ENCODE peak calls at places on chromosome 19, in nine cellular contexts. W is AG09309, X is astrocyte of the spinal cord, I is AG09319, K is colonic mucosa, P is GM12865, J is choroid plexus epithelial cell, Y is fibroblast of mammary gland, G is NB4. R is an unnamed sample.

GRCh38 chr19:41957838-41958366 is 1.2 kb downstream of the RABAC1 start:
- DNase-seq in W (peak), X (peak), I (peak), K (peak), P (peak), J (peak), Y (peak), G (peak), R (peak)

GRCh38 chr19:19113040-19113541 is 25.2 kb downstream of the TMEM161A start:
- DNase-seq in W (no peak), X (peak), I (no peak), K (no peak), P (peak), J (peak), Y (peak), G (peak), R (no peak)

GRCh38 chr19:39916236-39916635 is 18.2 kb downstream of the FCGBP start:
- DNase-seq in W (no peak), X (no peak), I (no peak), K (peak), P (no peak), J (no peak), Y (no peak), G (no peak), R (no peak)

GRCh38 chr19:33332248-33332647 is 29.9 kb upstream of the CEBPA start:
- DNase-seq in W (no peak), X (no peak), I (no peak), K (no peak), P (no peak), J (no peak), Y (no peak), G (peak), R (no peak)

GRCh38 chr19:48321622-48322591 is 3.4 kb upstream of the EMP3 start:
- DNase-seq in W (peak), X (peak), I (peak), K (peak), P (peak), J (peak), Y (peak), G (peak), R (peak)

GRCh38 chr19:20444202-20444885 is 121.2 kb downstream of the ZNF737 start:
- DNase-seq in W (no peak), X (no peak), I (no peak), K (no peak), P (no peak), J (no peak), Y (no peak), G (no peak), R (no peak)

GRCh38 chr19:16851031-16851712 is 22.0 kb downstream of the SIN3B start:
- DNase-seq in W (no peak), X (peak), I (no peak), K (no peak), P (no peak), J (peak), Y (no peak), G (no peak), R (no peak)

GRCh38 chr19:36837525-36837901 is 674 bp downstream of the ZNF790 start:
- DNase-seq in W (no peak), X (no peak), I (no peak), K (no peak), P (no peak), J (peak), Y (peak), G (no peak), R (peak)

GRCh38 chr19:46604781-46605355 is 3.7 kb downstream of the CALM3 start:
- DNase-seq in W (no peak), X (no peak), I (no peak), K (no peak), P (no peak), J (no peak), Y (no peak), G (peak), R (peak)

GRCh38 chr19:48660854-48661731 is 11.7 kb downstream of the NTN5 start:
- DNase-seq in W (peak), X (peak), I (peak), K (peak), P (peak), J (peak), Y (peak), G (peak), R (peak)

GRCh38 chr19:42441047-42441440 is 1.7 kb downstream of the CXCL17 start:
- DNase-seq in W (no peak), X (no peak), I (no peak), K (no peak), P (no peak), J (no peak), Y (no peak), G (peak), R (peak)

GRCh38 chr19:14835011-14835410 is at the start of the genes OR7A5 and OR7C1:
- DNase-seq in W (no peak), X (peak), I (no peak), K (no peak), P (no peak), J (peak), Y (peak), G (no peak), R (no peak)

GRCh38 chr19:55166530-55167268 is at the start of gene DNAAF3:
- DNase-seq in W (peak), X (peak), I (peak), K (peak), P (peak), J (peak), Y (peak), G (peak), R (peak)

GRCh38 chr19:8517551-8518442 is 3.8 kb upstream of the ZNF414 start:
- DNase-seq in W (no peak), X (no peak), I (peak), K (no peak), P (peak), J (peak), Y (peak), G (peak), R (no peak)

GRCh38 chr19:32233885-32234284 is 111.5 kb upstream of the ZNF507 start:
- DNase-seq in W (no peak), X (no peak), I (no peak), K (no peak), P (no peak), J (no peak), Y (no peak), G (no peak), R (no peak)

GRCh38 chr19:35261356-35262100 is 7.2 kb upstream of the USF2 start:
- DNase-seq in W (no peak), X (no peak), I (no peak), K (peak), P (no peak), J (no peak), Y (no peak), G (no peak), R (no peak)

GRCh38 chr19:52527954-52528326 is 472 bp downstream of the ZNF808 start:
- DNase-seq in W (no peak), X (peak), I (no peak), K (no peak), P (peak), J (no peak), Y (peak), G (no peak), R (peak)

GRCh38 chr19:55486043-55486970 is 1.3 kb downstream of the NAT14 start:
- DNase-seq in W (no peak), X (no peak), I (no peak), K (no peak), P (no peak), J (no peak), Y (peak), G (no peak), R (no peak)

GRCh38 chr19:38441660-38442348 is 8.3 kb downstream of the RYR1 start:
- DNase-seq in W (no peak), X (no peak), I (no peak), K (no peak), P (peak), J (no peak), Y (no peak), G (peak), R (no peak)

GRCh38 chr19:610801-611505 is 21.3 kb downstream of the HCN2 start:
- DNase-seq in W (no peak), X (peak), I (no peak), K (no peak), P (peak), J (peak), Y (peak), G (peak), R (no peak)

GRCh38 chr19:36436531-36436930 is 18.1 kb upstream of the ZFP82 start:
- DNase-seq in W (no peak), X (no peak), I (no peak), K (no peak), P (peak), J (peak), Y (peak), G (peak), R (no peak)

GRCh38 chr19:1102407-1103106 is 1.2 kb upstream of the GPX4 start:
- DNase-seq in W (peak), X (peak), I (peak), K (peak), P (peak), J (peak), Y (peak), G (peak), R (peak)

GRCh38 chr19:8615813-8616596 is 5.5 kb upstream of the ADAMTS10 start:
- DNase-seq in W (no peak), X (peak), I (no peak), K (peak), P (peak), J (peak), Y (peak), G (peak), R (peak)

GRCh38 chr19:8361921-8362793 is 1.8 kb upstream of the ANGPTL4 start:
- DNase-seq in W (peak), X (peak), I (peak), K (peak), P (no peak), J (peak), Y (peak), G (peak), R (peak)

GRCh38 chr19:40702337-40703012 is 12.0 kb upstream of the NUMBL start:
- DNase-seq in W (no peak), X (peak), I (no peak), K (no peak), P (no peak), J (peak), Y (no peak), G (no peak), R (peak)

GRCh38 chr19:17118957-17119356 is 43.4 kb downstream of the MYO9B start:
- DNase-seq in W (no peak), X (no peak), I (no peak), K (no peak), P (no peak), J (no peak), Y (no peak), G (no peak), R (no peak)

GRCh38 chr19:33280351-33280921 is 21.9 kb downstream of the CEBPA start:
- DNase-seq in W (no peak), X (no peak), I (no peak), K (no peak), P (peak), J (no peak), Y (no peak), G (peak), R (no peak)

GRCh38 chr19:15464394-15465385 is at the start of gene RASAL3:
- DNase-seq in W (no peak), X (no peak), I (no peak), K (peak), P (peak), J (no peak), Y (no peak), G (peak), R (no peak)

DNA sequence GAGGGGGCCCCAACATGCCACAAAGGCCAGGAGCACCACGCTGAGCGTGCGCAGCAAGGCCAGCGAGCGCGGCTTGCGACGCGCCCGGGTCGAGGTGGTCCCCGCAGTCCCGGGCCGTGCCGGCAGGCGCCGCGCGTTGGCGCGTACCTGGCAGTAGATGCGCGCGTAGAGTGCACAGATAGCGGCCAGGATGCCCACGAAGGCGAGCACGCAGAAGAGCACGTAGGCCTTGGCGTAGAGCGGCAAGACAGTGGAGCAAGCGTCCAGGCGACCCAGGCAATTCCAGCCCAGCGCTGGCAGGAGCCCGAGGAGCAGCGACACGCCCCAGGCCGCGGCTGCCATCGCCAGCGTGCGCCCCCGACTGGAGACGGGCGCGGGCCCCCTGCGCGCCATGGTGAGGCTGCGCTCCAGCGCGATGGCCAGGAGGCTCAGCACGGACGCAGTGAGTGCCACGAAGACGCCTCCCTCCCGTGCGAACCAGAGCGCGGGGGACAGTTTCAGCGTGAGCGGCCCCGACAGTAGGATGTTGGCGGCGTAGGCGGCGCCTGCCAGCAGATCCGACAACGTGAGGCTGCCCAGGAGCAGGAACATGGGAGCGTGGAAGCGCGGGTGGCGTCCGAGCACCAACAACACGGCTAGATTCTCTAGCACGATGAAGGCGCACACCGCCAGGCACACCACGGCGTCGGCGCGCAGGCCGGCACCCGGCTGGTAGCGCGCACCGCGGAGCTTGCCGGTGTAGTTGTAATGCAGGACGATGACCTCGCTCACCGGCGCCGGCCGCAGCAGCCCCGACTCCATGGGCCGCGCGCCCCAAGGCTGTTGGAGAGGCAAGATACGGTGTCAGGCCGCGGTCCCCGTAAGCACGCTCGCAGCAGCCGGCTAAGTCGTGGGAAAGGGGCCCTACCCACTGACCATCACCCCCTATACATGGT is 2.8 kb downstream of the S1PR5 start:
- DNase-seq in W (no peak), X (no peak), I (no peak), K (no peak), P (peak), J (no peak), Y (no peak), G (no peak), R (peak)
- TF ChIP-seq CTCF in W (no peak), X (no peak), I (no peak), K (no peak), P (no peak), J (no peak), Y (no peak), G (no peak), R (no peak)

DNA sequence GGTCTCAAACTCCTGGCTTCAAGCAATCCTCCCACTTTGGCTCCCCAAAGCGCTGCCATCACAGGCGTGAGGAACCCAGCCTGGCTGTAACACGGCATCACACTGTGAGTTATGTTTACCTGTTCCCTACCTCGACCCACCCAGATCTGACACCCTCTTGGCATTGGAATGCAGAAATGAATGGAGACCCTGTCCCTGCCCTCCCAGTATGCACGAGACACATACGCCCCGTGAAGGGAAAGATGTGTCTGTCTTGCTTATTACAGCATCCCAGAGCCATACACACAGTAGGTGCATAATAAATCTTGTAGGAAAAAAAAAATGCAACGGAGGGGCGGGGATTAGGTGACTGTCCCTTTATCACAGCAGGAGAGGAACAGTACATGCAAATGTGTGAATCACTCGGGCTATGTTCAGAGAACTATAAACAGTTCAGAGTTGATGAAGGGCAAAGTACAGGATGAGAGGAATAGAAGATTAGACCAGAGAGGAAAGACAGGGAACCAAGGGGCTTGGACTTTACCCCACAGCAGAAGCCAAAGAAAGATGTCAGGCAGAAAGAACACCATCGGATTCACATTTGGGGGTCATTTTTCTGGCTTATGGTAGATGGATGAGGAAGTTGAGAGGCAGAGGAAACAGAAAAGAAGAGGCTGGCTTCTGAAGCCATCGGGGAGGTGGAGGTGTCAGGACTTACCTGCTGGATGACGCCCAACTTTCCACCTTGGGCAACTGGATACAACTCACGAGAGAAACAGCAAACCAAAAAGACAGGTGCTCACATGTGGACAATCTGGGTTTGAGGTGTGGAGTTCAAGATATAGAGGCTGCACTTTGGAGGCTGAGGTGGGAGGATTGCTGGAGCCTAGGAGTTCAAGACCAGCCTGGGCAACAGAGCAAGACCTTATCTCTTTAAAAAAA is 94.3 kb downstream of the INSR start:
- DNase-seq in W (no peak), X (no peak), I (no peak), K (peak), P (no peak), J (no peak), Y (no peak), G (peak), R (peak)
- TF ChIP-seq CTCF in W (no peak), X (no peak), I (no peak), K (no peak), P (no peak), J (no peak), Y (no peak), G (no peak), R (no peak)

DNA sequence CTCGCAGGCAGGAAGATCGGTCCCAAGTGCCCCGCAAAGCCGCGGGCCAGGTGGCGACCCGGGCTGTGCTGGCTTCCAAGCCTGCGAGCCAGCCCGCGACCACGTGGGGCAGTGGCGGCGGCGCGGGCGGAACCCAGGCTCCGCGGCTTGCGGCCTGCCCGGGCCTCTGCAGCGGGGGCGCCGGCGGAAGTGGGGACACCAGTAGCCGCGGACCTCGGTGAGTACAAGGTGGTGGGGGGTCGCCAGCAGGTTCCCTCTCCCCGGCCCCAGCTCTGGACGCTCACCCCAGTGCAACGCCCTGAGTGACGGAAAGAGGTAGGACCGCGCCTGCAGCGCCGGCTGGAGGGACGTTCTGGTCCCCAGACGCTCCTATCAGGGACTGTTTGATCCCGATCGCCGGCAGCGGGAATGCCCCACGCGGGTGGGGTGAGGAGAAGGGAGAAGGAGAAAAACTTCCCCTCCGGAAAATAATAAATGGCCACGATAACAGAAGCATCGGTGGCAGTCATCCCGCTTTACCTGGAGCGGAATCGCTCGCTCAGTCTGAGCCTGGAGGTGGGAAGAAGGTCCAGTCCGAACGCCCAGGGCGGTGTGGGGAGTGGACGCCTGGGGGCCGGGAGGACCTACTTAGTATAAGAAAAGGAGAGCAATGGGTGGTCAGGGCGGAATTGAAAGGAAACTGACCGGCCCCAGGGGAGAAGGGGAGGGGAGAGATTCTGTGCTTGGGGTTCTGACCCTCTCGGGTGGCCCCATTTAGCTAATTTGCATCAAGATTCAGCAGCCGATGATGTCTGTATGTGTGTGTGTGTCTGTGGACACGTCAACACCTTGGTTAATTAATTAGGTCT is at the start of gene GEMIN7:
- DNase-seq in W (no peak), X (peak), I (no peak), K (peak), P (peak), J (peak), Y (peak), G (peak), R (peak)
- TF ChIP-seq CTCF in W (no peak), X (no peak), I (no peak), K (no peak), P (peak), J (peak), Y (no peak), G (no peak), R (no peak)

DNA sequence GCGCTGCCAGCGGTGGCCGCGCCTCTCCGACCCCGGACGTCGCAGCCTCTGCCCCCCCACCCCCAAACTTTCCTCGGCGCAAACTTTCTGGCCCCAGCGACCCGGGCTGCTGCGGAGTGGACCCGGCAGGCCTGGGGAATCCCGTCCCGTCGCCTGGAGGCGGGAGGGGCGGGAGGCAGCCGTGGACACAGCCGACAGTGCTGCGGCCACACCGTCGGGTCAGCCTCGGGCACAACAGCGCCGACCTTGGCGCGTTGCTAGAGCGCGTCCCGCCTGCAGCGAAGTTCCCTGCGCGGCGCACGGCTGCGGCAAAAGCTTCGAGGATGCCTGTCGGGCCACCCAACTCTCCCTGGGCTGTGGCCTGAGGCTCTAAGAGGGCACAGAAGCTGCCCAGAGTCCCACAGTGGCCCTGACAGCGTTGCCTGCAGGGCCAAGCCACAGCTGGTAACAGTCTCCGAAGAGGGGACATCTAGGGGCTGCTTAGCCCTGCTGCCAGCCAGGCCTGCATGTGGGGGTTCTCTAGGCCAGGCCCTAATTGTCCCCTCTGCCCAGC is 1.3 kb downstream of the NFIX start:
- DNase-seq in W (no peak), X (no peak), I (no peak), K (no peak), P (no peak), J (no peak), Y (no peak), G (no peak), R (no peak)
- TF ChIP-seq CTCF in W (no peak), X (no peak), I (no peak), K (no peak), P (no peak), J (no peak), Y (no peak), G (no peak), R (no peak)

GRCh38 chr19:54030895-54031586 is 32.7 kb downstream of the VSTM1 start:
- DNase-seq in W (no peak), X (no peak), I (no peak), K (no peak), P (no peak), J (peak), Y (peak), G (peak), R (no peak)
- TF ChIP-seq CTCF in W (peak), X (peak), I (peak), K (no peak), P (no peak), J (peak), Y (peak), G (peak), R (peak)

R was measured in hepatocyte.